ENCODE peak calls at places on chromosomes 6 and 20, in six cellular contexts. One of them, this sample, is unnamed.

GRCh38 chr6:79461205-79461604 is 76.0 kb downstream of the LCA5 start:
- DNase-seq in Kasumi-1: no peak
- DNase-seq in tibial nerve: no peak
- DNase-seq in thoracic aorta: no peak
- DNase-seq in stimulated activated CD4-positive, alpha-beta T cell treated with anti-CD3 and anti-CD28 coated beads, Interleukin-1b, Interleukin-23, amount 100 ng/mL, for 24 hours: no peak
- DNase-seq in ovary: no peak
- DNase-seq in this sample: no peak

GRCh38 chr6:22653980-22654610 is 84.7 kb downstream of the HDGFL1 start:
- DNase-seq in Kasumi-1: no peak
- DNase-seq in stimulated activated CD4-positive, alpha-beta T cell treated with anti-CD3 and anti-CD28 coated beads, Interleukin-1b, Interleukin-23, amount 100 ng/mL, for 24 hours: no peak
- DNase-seq in ovary: no peak
- DNase-seq in thoracic aorta: no peak
- DNase-seq in tibial nerve: no peak
- DNase-seq in this sample: no peak

GRCh38 chr6:77019081-77019480 is 444.2 kb downstream of the HTR1B start:
- DNase-seq in Kasumi-1: no peak
- DNase-seq in ovary: no peak
- DNase-seq in thoracic aorta: no peak
- DNase-seq in stimulated activated CD4-positive, alpha-beta T cell treated with anti-CD3 and anti-CD28 coated beads, Interleukin-1b, Interleukin-23, amount 100 ng/mL, for 24 hours: no peak
- DNase-seq in tibial nerve: no peak
- DNase-seq in this sample: no peak

GRCh38 chr20:58196402-58197184 is 31.9 kb downstream of the ANKRD60 start:
- DNase-seq in ovary: no peak
- DNase-seq in Kasumi-1: no peak
- DNase-seq in stimulated activated CD4-positive, alpha-beta T cell treated with anti-CD3 and anti-CD28 coated beads, Interleukin-1b, Interleukin-23, amount 100 ng/mL, for 24 hours: no peak
- DNase-seq in thoracic aorta: no peak
- DNase-seq in tibial nerve: no peak
- DNase-seq in this sample: no peak

GRCh38 chr20:53829086-53829703 is 235.6 kb upstream of the ZNF217 start:
- DNase-seq in Kasumi-1: peak
- DNase-seq in tibial nerve: peak
- DNase-seq in stimulated activated CD4-positive, alpha-beta T cell treated with anti-CD3 and anti-CD28 coated beads, Interleukin-1b, Interleukin-23, amount 100 ng/mL, for 24 hours: no peak
- DNase-seq in ovary: no peak
- DNase-seq in thoracic aorta: peak
- DNase-seq in this sample: no peak

GRCh38 chr20:54772931-54773642 is 297.7 kb downstream of the DOK5 start:
- DNase-seq in Kasumi-1: no peak
- DNase-seq in thoracic aorta: no peak
- DNase-seq in tibial nerve: no peak
- DNase-seq in stimulated activated CD4-positive, alpha-beta T cell treated with anti-CD3 and anti-CD28 coated beads, Interleukin-1b, Interleukin-23, amount 100 ng/mL, for 24 hours: no peak
- DNase-seq in ovary: no peak
- DNase-seq in this sample: no peak

GRCh38 chr6:49551126-49551865 is 828 bp downstream of the C6orf141 start:
- DNase-seq in ovary: no peak
- DNase-seq in Kasumi-1: no peak
- DNase-seq in thoracic aorta: no peak
- DNase-seq in tibial nerve: no peak
- DNase-seq in stimulated activated CD4-positive, alpha-beta T cell treated with anti-CD3 and anti-CD28 coated beads, Interleukin-1b, Interleukin-23, amount 100 ng/mL, for 24 hours: no peak
- DNase-seq in this sample: no peak

GRCh38 chr6:13278184-13278583 is 50.2 kb downstream of the TBC1D7 start:
- DNase-seq in thoracic aorta: no peak
- DNase-seq in Kasumi-1: peak
- DNase-seq in ovary: no peak
- DNase-seq in tibial nerve: no peak
- DNase-seq in stimulated activated CD4-positive, alpha-beta T cell treated with anti-CD3 and anti-CD28 coated beads, Interleukin-1b, Interleukin-23, amount 100 ng/mL, for 24 hours: no peak
- DNase-seq in this sample: no peak

GRCh38 chr20:24331939-24332338 is 137.5 kb upstream of the SYNDIG1 start:
- DNase-seq in ovary: no peak
- DNase-seq in thoracic aorta: no peak
- DNase-seq in tibial nerve: no peak
- DNase-seq in stimulated activated CD4-positive, alpha-beta T cell treated with anti-CD3 and anti-CD28 coated beads, Interleukin-1b, Interleukin-23, amount 100 ng/mL, for 24 hours: no peak
- DNase-seq in Kasumi-1: no peak
- DNase-seq in this sample: no peak

GRCh38 chr6:20811112-20811746 is 277.0 kb downstream of the CDKAL1 start:
- DNase-seq in Kasumi-1: no peak
- DNase-seq in tibial nerve: no peak
- DNase-seq in thoracic aorta: no peak
- DNase-seq in stimulated activated CD4-positive, alpha-beta T cell treated with anti-CD3 and anti-CD28 coated beads, Interleukin-1b, Interleukin-23, amount 100 ng/mL, for 24 hours: no peak
- DNase-seq in ovary: no peak
- DNase-seq in this sample: no peak

GRCh38 chr6:111122458-111123286 is 35.4 kb downstream of the SLC16A10 start:
- DNase-seq in stimulated activated CD4-positive, alpha-beta T cell treated with anti-CD3 and anti-CD28 coated beads, Interleukin-1b, Interleukin-23, amount 100 ng/mL, for 24 hours: no peak
- DNase-seq in Kasumi-1: no peak
- DNase-seq in thoracic aorta: no peak
- DNase-seq in ovary: no peak
- DNase-seq in tibial nerve: no peak
- DNase-seq in this sample: no peak

GRCh38 chr6:151692216-151692615 is 115.3 kb upstream of the ESR1 start:
- DNase-seq in thoracic aorta: no peak
- DNase-seq in tibial nerve: no peak
- DNase-seq in Kasumi-1: no peak
- DNase-seq in stimulated activated CD4-positive, alpha-beta T cell treated with anti-CD3 and anti-CD28 coated beads, Interleukin-1b, Interleukin-23, amount 100 ng/mL, for 24 hours: no peak
- DNase-seq in ovary: no peak
- DNase-seq in this sample: no peak

GRCh38 chr20:51802170-51802745 is at the start of gene SALL4:
- DNase-seq in thoracic aorta: no peak
- DNase-seq in ovary: no peak
- DNase-seq in tibial nerve: no peak
- DNase-seq in Kasumi-1: no peak
- DNase-seq in stimulated activated CD4-positive, alpha-beta T cell treated with anti-CD3 and anti-CD28 coated beads, Interleukin-1b, Interleukin-23, amount 100 ng/mL, for 24 hours: no peak
- DNase-seq in this sample: no peak

GRCh38 chr6:14540276-14540675 is 422.7 kb downstream of the CD83 start:
- DNase-seq in stimulated activated CD4-positive, alpha-beta T cell treated with anti-CD3 and anti-CD28 coated beads, Interleukin-1b, Interleukin-23, amount 100 ng/mL, for 24 hours: no peak
- DNase-seq in tibial nerve: no peak
- DNase-seq in thoracic aorta: no peak
- DNase-seq in ovary: no peak
- DNase-seq in Kasumi-1: no peak
- DNase-seq in this sample: no peak